ENCODE peak calls at places on chromosomes 11 and 22, in four cellular contexts. One of them, this sample, is unnamed.

GRCh38 chr11:19938051-19938856 is 222.0 kb downstream of the DBX1 start:
- DNase-seq in MM.1S: peak
- DNase-seq in GM12878: no peak
- DNase-seq in uterus: no peak
- DNase-seq in this sample: peak

GRCh38 chr22:44578516-44579230 is 80.6 kb upstream of the RTL6 start:
- DNase-seq in MM.1S: no peak
- DNase-seq in GM12878: no peak
- DNase-seq in uterus: no peak
- DNase-seq in this sample: no peak

GRCh38 chr22:36386351-36386899 is 1.3 kb downstream of the MYH9 start:
- DNase-seq in MM.1S: peak
- DNase-seq in GM12878: peak
- DNase-seq in uterus: no peak
- DNase-seq in this sample: no peak

GRCh38 chr11:100759106-100759505 is 72.0 kb downstream of the ARHGAP42 start:
- DNase-seq in MM.1S: no peak
- DNase-seq in GM12878: no peak
- DNase-seq in uterus: no peak
- DNase-seq in this sample: no peak

GRCh38 chr11:114787126-114787525 is 108.8 kb downstream of the NXPE2 start:
- DNase-seq in MM.1S: no peak
- DNase-seq in GM12878: no peak
- DNase-seq in uterus: no peak
- DNase-seq in this sample: no peak

GRCh38 chr11:69727266-69727665 is 23.4 kb upstream of the FGF19 start:
- DNase-seq in MM.1S: no peak
- DNase-seq in GM12878: no peak
- DNase-seq in uterus: no peak
- DNase-seq in this sample: no peak

GRCh38 chr11:5443835-5444393 is 2.6 kb upstream of the OR51I1 start:
- DNase-seq in MM.1S: no peak
- DNase-seq in GM12878: no peak
- DNase-seq in uterus: no peak
- DNase-seq in this sample: no peak

GRCh38 chr11:61602775-61603569 is 22.1 kb upstream of the SYT7 start:
- DNase-seq in MM.1S: no peak
- DNase-seq in GM12878: no peak
- DNase-seq in uterus: peak
- DNase-seq in this sample: no peak

GRCh38 chr11:134610116-134610910 is 198.3 kb upstream of the B3GAT1 start:
- DNase-seq in MM.1S: no peak
- DNase-seq in GM12878: no peak
- DNase-seq in uterus: no peak
- DNase-seq in this sample: no peak

GRCh38 chr11:433111-433510 is 8.7 kb downstream of the ANO9 start:
- DNase-seq in MM.1S: no peak
- DNase-seq in GM12878: no peak
- DNase-seq in uterus: no peak
- DNase-seq in this sample: no peak

GRCh38 chr11:69651834-69652620 is 11.1 kb downstream of the CCND1 start:
- DNase-seq in MM.1S: no peak
- DNase-seq in GM12878: no peak
- DNase-seq in uterus: no peak
- DNase-seq in this sample: no peak

GRCh38 chr22:19891350-19892248 is 36.9 kb upstream of the GNB1L start:
- DNase-seq in MM.1S: peak
- DNase-seq in GM12878: no peak
- DNase-seq in uterus: peak
- DNase-seq in this sample: peak

GRCh38 chr11:22730319-22730718 is 63.9 kb downstream of the GAS2 start:
- DNase-seq in MM.1S: peak
- DNase-seq in GM12878: no peak
- DNase-seq in uterus: no peak
- DNase-seq in this sample: peak

GRCh38 chr11:113473983-113474361 is 1.2 kb downstream of the DRD2 start:
- DNase-seq in MM.1S: no peak
- DNase-seq in GM12878: no peak
- DNase-seq in uterus: no peak
- DNase-seq in this sample: no peak

GRCh38 chr11:78349614-78350013 is 68.0 kb downstream of the GAB2 start:
- DNase-seq in MM.1S: no peak
- DNase-seq in GM12878: no peak
- DNase-seq in uterus: no peak
- DNase-seq in this sample: no peak

GRCh38 chr11:78351193-78351592 is 66.4 kb downstream of the GAB2 start:
- DNase-seq in MM.1S: no peak
- DNase-seq in GM12878: no peak
- DNase-seq in uterus: no peak
- DNase-seq in this sample: no peak

GRCh38 chr11:78349114-78349513 is 68.5 kb downstream of the GAB2 start:
- DNase-seq in MM.1S: no peak
- DNase-seq in GM12878: no peak
- DNase-seq in uterus: no peak
- DNase-seq in this sample: no peak

GRCh38 chr11:78350646-78351165 is 66.9 kb downstream of the GAB2 start:
- DNase-seq in MM.1S: no peak
- DNase-seq in GM12878: peak
- DNase-seq in uterus: no peak
- DNase-seq in this sample: no peak

DNA sequence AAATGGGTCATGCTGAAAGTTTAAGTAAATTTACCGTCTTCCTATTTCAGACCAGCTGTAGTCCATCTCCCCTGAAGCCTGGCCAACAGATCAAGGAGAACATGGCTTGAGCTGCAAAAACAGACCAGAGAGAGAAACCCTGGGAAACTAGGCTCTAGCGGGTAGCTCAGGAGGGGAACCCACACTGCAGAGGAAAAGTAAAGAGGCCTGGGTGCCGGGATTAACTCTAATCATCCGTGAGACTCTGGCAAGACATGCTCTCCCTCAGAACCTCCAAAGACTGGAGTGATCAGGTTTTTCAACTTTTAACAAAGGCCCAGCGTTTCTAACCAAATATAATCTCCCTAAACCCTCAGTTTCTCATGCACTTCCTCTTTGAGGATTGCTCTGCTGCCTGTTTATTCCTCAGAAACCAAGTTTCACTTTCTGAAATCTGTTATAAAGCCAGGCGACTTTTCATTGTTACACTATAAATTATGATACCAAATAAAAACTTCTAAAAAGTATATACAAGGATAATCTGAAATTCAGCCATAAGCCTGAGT is 67.4 kb downstream of the GAB2 start:
- DNase-seq in MM.1S: no peak
- DNase-seq in GM12878: peak
- DNase-seq in uterus: peak
- DNase-seq in this sample: no peak
- H3K4me3 ChIP-seq in MM.1S: peak
- H3K4me3 ChIP-seq in GM12878: peak
- H3K4me3 ChIP-seq in uterus: no peak
- H3K4me3 ChIP-seq in this sample: no peak

GRCh38 chr11:10934293-10934850 is 76.5 kb upstream of the ZBED5 start:
- DNase-seq in MM.1S: peak
- DNase-seq in GM12878: no peak
- DNase-seq in uterus: no peak
- DNase-seq in this sample: peak
- H3K4me3 ChIP-seq in MM.1S: peak
- H3K4me3 ChIP-seq in GM12878: no peak
- H3K4me3 ChIP-seq in uterus: peak
- H3K4me3 ChIP-seq in this sample: peak

GRCh38 chr11:67287355-67288197 is 1.5 kb upstream of the ANKRD13D start:
- DNase-seq in MM.1S: no peak
- DNase-seq in GM12878: no peak
- DNase-seq in uterus: no peak
- DNase-seq in this sample: peak

GRCh38 chr11:67289226-67289650 is at the start of gene ANKRD13D:
- DNase-seq in MM.1S: no peak
- DNase-seq in GM12878: no peak
- DNase-seq in uterus: no peak
- DNase-seq in this sample: no peak

GRCh38 chr11:67286621-67287333 is 2.3 kb upstream of the ANKRD13D start:
- DNase-seq in MM.1S: no peak
- DNase-seq in GM12878: no peak
- DNase-seq in uterus: no peak
- DNase-seq in this sample: no peak

GRCh38 chr11:67288452-67289225 is 464 bp upstream of the ANKRD13D start:
- DNase-seq in MM.1S: peak
- DNase-seq in GM12878: peak
- DNase-seq in uterus: peak
- DNase-seq in this sample: peak

GRCh38 chr11:67288198-67288451 is 978 bp upstream of the ANKRD13D start:
- DNase-seq in MM.1S: no peak
- DNase-seq in GM12878: no peak
- DNase-seq in uterus: no peak
- DNase-seq in this sample: no peak
- H3K4me3 ChIP-seq in MM.1S: peak
- H3K4me3 ChIP-seq in GM12878: peak
- H3K4me3 ChIP-seq in uterus: peak
- H3K4me3 ChIP-seq in this sample: peak

GRCh38 chr22:38215156-38216038 is 13.6 kb downstream of the MAFF start:
- DNase-seq in MM.1S: no peak
- DNase-seq in GM12878: no peak
- DNase-seq in uterus: no peak
- DNase-seq in this sample: no peak
- H3K4me3 ChIP-seq in MM.1S: peak
- H3K4me3 ChIP-seq in GM12878: no peak
- H3K4me3 ChIP-seq in uterus: no peak
- H3K4me3 ChIP-seq in this sample: no peak

DNA sequence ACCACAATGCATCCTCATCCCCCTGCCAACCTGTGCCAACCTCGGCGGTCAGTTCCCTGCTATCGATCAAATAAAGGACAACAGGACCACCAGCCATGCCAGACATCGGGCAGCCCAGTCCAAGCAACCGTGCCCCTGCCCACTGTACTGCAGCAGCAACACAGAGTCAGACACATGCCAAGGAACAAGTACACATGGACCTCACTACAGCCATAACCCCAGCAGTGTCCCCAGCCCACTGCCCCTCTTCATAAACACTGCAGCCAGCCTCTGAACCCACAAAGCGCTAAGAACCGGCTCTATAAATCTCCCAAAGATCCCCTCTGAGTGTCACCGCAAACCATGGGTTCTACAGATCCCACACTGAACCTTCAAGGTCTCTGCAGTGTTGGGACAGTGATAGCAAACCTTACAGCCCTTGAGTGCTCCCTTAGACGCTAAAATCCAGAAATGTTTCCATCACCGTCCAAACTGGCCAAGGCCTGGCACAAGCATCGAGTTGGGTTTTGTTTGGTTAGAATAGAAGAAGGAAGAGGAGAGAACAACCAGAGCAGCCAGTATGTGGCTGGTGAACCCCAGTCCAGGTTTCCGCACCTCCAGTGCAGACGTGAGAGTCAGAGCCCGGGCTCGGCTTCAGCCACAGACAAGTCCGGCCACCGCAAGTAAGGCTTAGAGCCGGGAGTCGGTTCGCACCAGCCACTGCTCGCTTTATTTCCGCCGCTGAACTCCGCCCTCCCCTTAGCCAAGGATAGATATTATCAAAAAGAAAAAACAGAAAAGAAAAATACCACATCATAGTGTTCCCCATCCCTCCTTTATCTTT is 7.9 kb downstream of the PAX6 start:
- DNase-seq in MM.1S: no peak
- DNase-seq in GM12878: no peak
- DNase-seq in uterus: no peak
- DNase-seq in this sample: peak
- H3K4me3 ChIP-seq in MM.1S: no peak
- H3K4me3 ChIP-seq in GM12878: no peak
- H3K4me3 ChIP-seq in uterus: no peak
- H3K4me3 ChIP-seq in this sample: no peak

GRCh38 chr22:50300620-50301257 is 6.7 kb downstream of the PLXNB2 start:
- DNase-seq in MM.1S: no peak
- DNase-seq in GM12878: no peak
- DNase-seq in uterus: no peak
- DNase-seq in this sample: no peak

GRCh38 chr22:50297510-50298265 is 9.8 kb downstream of the PLXNB2 start:
- DNase-seq in MM.1S: no peak
- DNase-seq in GM12878: no peak
- DNase-seq in uterus: no peak
- DNase-seq in this sample: no peak

GRCh38 chr22:50299724-50300619 is 7.5 kb downstream of the PLXNB2 start:
- DNase-seq in MM.1S: no peak
- DNase-seq in GM12878: no peak
- DNase-seq in uterus: no peak
- DNase-seq in this sample: no peak

GRCh38 chr22:50298266-50298637 is 9.2 kb downstream of the PLXNB2 start:
- DNase-seq in MM.1S: no peak
- DNase-seq in GM12878: no peak
- DNase-seq in uterus: no peak
- DNase-seq in this sample: no peak

GRCh38 chr22:50298937-50299656 is 8.3 kb downstream of the PLXNB2 start:
- DNase-seq in MM.1S: no peak
- DNase-seq in GM12878: no peak
- DNase-seq in uterus: no peak
- DNase-seq in this sample: no peak
- H3K4me3 ChIP-seq in MM.1S: no peak
- H3K4me3 ChIP-seq in GM12878: peak
- H3K4me3 ChIP-seq in uterus: no peak
- H3K4me3 ChIP-seq in this sample: no peak